ENCODE peak calls at places on chromosomes 7 and 10, in six cellular contexts. Y is testis, N is hepatocyte, A is stomach, K is heart right ventricle, B is pancreas. U is an unnamed sample. For H3K9me3, the result is how much of the 10 kb centered on the place peaks cover.

GRCh38 chr10:80580811-80581468 is 43.2 kb downstream of the SH2D4B start:
- DNase-seq in Y (no peak), N (peak), B (no peak), K (no peak), A (no peak), U (no peak)

GRCh38 chr10:118957966-118958365 is 71.5 kb upstream of the NANOS1 start:
- DNase-seq in A (no peak), Y (peak), B (no peak), K (no peak), N (no peak), U (no peak)

GRCh38 chr10:23438547-23439451 is at the start of gene OTUD1:
- DNase-seq in Y (peak), B (peak), K (peak), N (peak), A (peak), U (peak)

GRCh38 chr7:139121-139520 is 53.2 kb upstream of the FAM20C start:
- DNase-seq in A (no peak), K (no peak), B (no peak), N (no peak), Y (no peak), U (peak)

GRCh38 chr10:11684717-11685645 is 57.2 kb upstream of the ECHDC3 start:
- DNase-seq in K (peak), A (peak), B (peak), N (peak), Y (peak), U (peak)

GRCh38 chr10:111767661-111768060 is 415.9 kb downstream of the GPAM start:
- DNase-seq in K (no peak), B (no peak), Y (no peak), A (no peak), N (no peak), U (no peak)

GRCh38 chr7:2873146-2873545 is 29.0 kb upstream of the GNA12 start:
- DNase-seq in B (no peak), N (no peak), Y (no peak), K (no peak), A (no peak), U (no peak)

GRCh38 chr7:71752171-71752935 is 620.4 kb downstream of the GALNT17 start:
- DNase-seq in B (peak), N (peak), A (peak), Y (peak), K (peak), U (peak)

GRCh38 chr7:128911441-128912031 is 1.0 kb upstream of the KCP start:
- DNase-seq in B (peak), N (peak), K (peak), A (peak), Y (no peak), U (peak)

GRCh38 chr7:39624935-39625694 is 1.7 kb downstream of the RALA start:
- DNase-seq in B (no peak), A (no peak), K (no peak), N (no peak), Y (no peak), U (no peak)

GRCh38 chr7:112414855-112415490 is 35.3 kb upstream of the IFRD1 start:
- DNase-seq in N (peak), B (no peak), K (no peak), Y (no peak), A (no peak), U (no peak)

GRCh38 chr7:154576604-154577003 is 426.3 kb downstream of the PAXIP1 start:
- DNase-seq in Y (no peak), K (no peak), N (no peak), A (no peak), B (no peak), U (no peak)

GRCh38 chr7:140219672-140220520 is 43.1 kb upstream of the KDM7A start:
- DNase-seq in B (no peak), K (no peak), Y (no peak), N (no peak), A (no peak), U (no peak)

GRCh38 chr10:33087142-33087541 is 129.1 kb upstream of the ITGB1 start:
- DNase-seq in A (no peak), Y (no peak), N (no peak), K (no peak), B (no peak), U (no peak)

GRCh38 chr10:14555806-14556205 is 218.9 kb downstream of the FAM107B start:
- DNase-seq in A (no peak), Y (no peak), K (no peak), N (no peak), B (no peak), U (no peak)

GRCh38 chr10:93071674-93072224 is 1.9 kb upstream of the CYP26A1 start:
- DNase-seq in B (no peak), K (no peak), Y (no peak), A (no peak), N (peak), U (peak)

GRCh38 chr7:42077276-42078135 is 159.5 kb downstream of the GLI3 start:
- DNase-seq in B (no peak), Y (no peak), K (no peak), N (no peak), A (no peak), U (no peak)

GRCh38 chr7:22417841-22418240 is 60.9 kb upstream of the RAPGEF5 start:
- DNase-seq in N (no peak), Y (no peak), A (no peak), B (no peak), K (no peak), U (no peak)

GRCh38 chr10:110568055-110568735 is 700 bp downstream of the SMC3 start:
- DNase-seq in K (no peak), B (peak), N (peak), Y (peak), A (peak), U (no peak)

GRCh38 chr7:102978280-102978679 is 65.5 kb downstream of the LRRC17 start:
- DNase-seq in A (peak), K (no peak), Y (peak), N (peak), B (no peak), U (peak)

GRCh38 chr10:3100093-3100792 is 32.9 kb downstream of the PFKP start:
- DNase-seq in B (no peak), K (no peak), N (no peak), Y (no peak), A (no peak), U (no peak)

GRCh38 chr10:34638405-34639054 is 176.6 kb downstream of the PARD3 start:
- DNase-seq in K (peak), N (peak), A (peak), Y (peak), B (peak), U (peak)

GRCh38 chr10:98425511-98426352 is 10.8 kb upstream of the PYROXD2 start:
- DNase-seq in A (peak), B (no peak), Y (peak), N (peak), K (no peak), U (peak)

GRCh38 chr10:132021504-132022143 is 39.9 kb upstream of the BNIP3 start:
- DNase-seq in B (no peak), A (no peak), N (no peak), K (no peak), Y (no peak), U (no peak)

GRCh38 chr7:129017933-129018538 is 36.9 kb downstream of the TNPO3 start:
- DNase-seq in B (no peak), K (no peak), Y (no peak), A (no peak), N (no peak), U (no peak)

GRCh38 chr10:3397846-3398245 is 225.3 kb upstream of the PITRM1 start:
- DNase-seq in A (no peak), Y (no peak), K (no peak), N (no peak), B (no peak), U (no peak)

GRCh38 chr10:101394522-101395133 is 40.7 kb downstream of the BTRC start:
- DNase-seq in A (no peak), Y (no peak), B (no peak), N (peak), K (no peak), U (no peak)

GRCh38 chr10:119022846-119023552 is 6.5 kb upstream of the NANOS1 start:
- DNase-seq in A (no peak), B (no peak), N (no peak), Y (no peak), K (no peak), U (no peak)

DNA sequence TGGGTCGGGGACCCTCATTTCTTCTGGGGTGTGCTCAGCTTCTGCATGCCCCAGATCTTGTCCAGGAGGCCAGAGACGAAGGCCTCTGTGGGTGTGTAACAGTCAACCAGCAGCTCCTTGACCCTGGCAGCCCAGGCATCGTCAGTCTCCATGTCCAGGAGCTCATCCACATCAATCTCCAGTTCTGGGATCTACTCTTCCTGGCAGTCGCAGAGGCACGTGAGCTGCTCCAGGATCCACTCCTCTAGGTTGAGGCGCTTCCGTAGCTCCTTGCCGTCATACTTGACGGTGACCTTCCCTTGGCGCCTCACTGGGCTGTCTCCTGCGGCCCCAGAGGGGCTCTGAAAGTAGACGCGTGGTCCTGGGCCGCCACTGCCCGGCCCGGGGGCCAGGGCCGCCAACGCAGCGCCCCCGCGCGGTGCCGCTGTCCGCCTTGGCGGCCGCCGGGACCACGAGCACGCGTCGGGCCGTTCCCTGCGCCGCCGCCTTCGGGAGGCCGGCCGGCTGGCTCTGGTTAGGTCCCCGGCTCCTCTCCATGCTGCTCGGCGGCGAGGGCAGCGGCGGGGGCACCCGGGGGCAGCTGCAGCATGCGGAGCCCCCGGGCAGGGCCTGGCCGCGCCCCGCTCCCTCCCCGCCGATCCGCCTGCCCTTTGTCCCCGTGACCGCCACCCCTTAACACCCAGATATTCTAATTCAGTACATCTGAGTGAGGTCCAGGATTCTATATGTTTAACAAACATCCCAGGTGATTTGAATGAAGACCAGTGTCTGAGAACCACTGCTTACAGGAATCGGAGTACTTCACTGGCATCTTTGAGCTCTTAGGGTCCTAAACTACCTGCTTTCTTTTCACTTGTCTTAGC is 170.5 kb downstream of the SEPTIN7 start:
- DNase-seq in N (no peak), B (no peak), K (no peak), A (no peak), Y (no peak), U (peak)
- H3K4me3 ChIP-seq in N (no peak), B (no peak), K (peak), A (peak), Y (peak), U (peak)

DNA sequence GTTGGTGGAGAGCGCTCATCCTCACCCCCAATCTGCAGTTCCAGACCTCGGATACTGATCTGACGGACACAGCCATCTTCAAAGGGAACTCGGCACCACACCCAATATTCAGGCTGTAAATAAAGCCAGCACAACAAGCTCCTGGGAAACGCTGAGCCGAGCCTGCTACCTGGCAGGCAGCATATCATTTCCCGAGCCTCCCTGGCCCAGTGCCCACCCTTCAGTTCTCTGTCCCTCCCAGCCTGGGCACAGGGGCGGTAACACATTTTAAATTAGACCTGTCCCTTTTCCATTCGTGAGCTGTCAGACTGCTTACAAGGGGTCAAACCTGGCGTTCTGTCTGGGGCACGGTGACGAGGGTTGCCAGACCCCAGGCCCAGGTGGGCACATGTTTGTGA is 250.5 kb downstream of the ARHGAP12 start:
- DNase-seq in B (no peak), Y (no peak), A (no peak), N (no peak), K (no peak), U (peak)
- H3K9me3 ChIP-seq in B (under half), Y (under half), A (under half), N (under half), K (under half), U (under half)

GRCh38 chr7:151014950-151015349 is 9.3 kb downstream of the ATG9B start:
- DNase-seq in K (no peak), B (no peak), A (no peak), Y (no peak), N (no peak), U (no peak)

GRCh38 chr7:151013728-151014497 is 10.4 kb downstream of the ATG9B start:
- DNase-seq in N (peak), A (peak), K (peak), Y (peak), B (peak), U (peak)

GRCh38 chr7:151012031-151012692 is 12.1 kb downstream of the ATG9B start:
- DNase-seq in B (no peak), Y (no peak), N (peak), A (no peak), K (no peak), U (no peak)

GRCh38 chr7:151012921-151013347 is 11.4 kb downstream of the ATG9B start:
- DNase-seq in Y (peak), B (no peak), N (peak), K (no peak), A (no peak), U (no peak)

GRCh38 chr7:151013356-151013727 is 11.0 kb downstream of the ATG9B start:
- DNase-seq in A (no peak), Y (no peak), N (no peak), K (no peak), B (no peak), U (no peak)
- H3K4me3 ChIP-seq in A (peak), Y (peak), N (no peak), K (peak), B (no peak), U (no peak)

GRCh38 chr7:158030566-158030965 is 557.1 kb downstream of the PTPRN2 start:
- DNase-seq in N (no peak), Y (no peak), B (no peak), K (no peak), A (peak), U (no peak)

GRCh38 chr7:158030071-158030470 is 557.6 kb downstream of the PTPRN2 start:
- DNase-seq in N (no peak), K (no peak), Y (no peak), B (no peak), A (no peak), U (no peak)

GRCh38 chr7:158028971-158029370 is 558.7 kb downstream of the PTPRN2 start:
- DNase-seq in N (no peak), K (no peak), Y (no peak), A (peak), B (no peak), U (no peak)

GRCh38 chr7:158028290-158028941 is 559.2 kb downstream of the PTPRN2 start:
- DNase-seq in B (peak), A (peak), N (peak), K (no peak), Y (no peak), U (no peak)

GRCh38 chr7:158029431-158029938 is 558.1 kb downstream of the PTPRN2 start:
- DNase-seq in A (peak), Y (no peak), K (no peak), B (no peak), N (no peak), U (no peak)
- H3K9me3 ChIP-seq in A (under half), Y (under half), K (under half), B (under half), N (under half), U (under half)

GRCh38 chr7:101174322-101174854 is 5.7 kb downstream of the NAT16 start:
- DNase-seq in Y (no peak), A (no peak), B (no peak), K (no peak), N (no peak), U (no peak)
- H3K4me3 ChIP-seq in Y (peak), A (no peak), B (no peak), K (no peak), N (no peak), U (no peak)

GRCh38 chr7:56479136-56479535 is 362.9 kb upstream of the NUPR2 start:
- DNase-seq in K (no peak), A (no peak), B (no peak), N (no peak), Y (no peak), U (no peak)

GRCh38 chr7:56479748-56480147 is 363.5 kb upstream of the NUPR2 start:
- DNase-seq in A (no peak), K (no peak), N (no peak), Y (no peak), B (no peak), U (no peak)

GRCh38 chr7:56483153-56483552 is 366.9 kb upstream of the NUPR2 start:
- DNase-seq in Y (peak), N (no peak), K (no peak), B (no peak), A (no peak), U (no peak)

DNA sequence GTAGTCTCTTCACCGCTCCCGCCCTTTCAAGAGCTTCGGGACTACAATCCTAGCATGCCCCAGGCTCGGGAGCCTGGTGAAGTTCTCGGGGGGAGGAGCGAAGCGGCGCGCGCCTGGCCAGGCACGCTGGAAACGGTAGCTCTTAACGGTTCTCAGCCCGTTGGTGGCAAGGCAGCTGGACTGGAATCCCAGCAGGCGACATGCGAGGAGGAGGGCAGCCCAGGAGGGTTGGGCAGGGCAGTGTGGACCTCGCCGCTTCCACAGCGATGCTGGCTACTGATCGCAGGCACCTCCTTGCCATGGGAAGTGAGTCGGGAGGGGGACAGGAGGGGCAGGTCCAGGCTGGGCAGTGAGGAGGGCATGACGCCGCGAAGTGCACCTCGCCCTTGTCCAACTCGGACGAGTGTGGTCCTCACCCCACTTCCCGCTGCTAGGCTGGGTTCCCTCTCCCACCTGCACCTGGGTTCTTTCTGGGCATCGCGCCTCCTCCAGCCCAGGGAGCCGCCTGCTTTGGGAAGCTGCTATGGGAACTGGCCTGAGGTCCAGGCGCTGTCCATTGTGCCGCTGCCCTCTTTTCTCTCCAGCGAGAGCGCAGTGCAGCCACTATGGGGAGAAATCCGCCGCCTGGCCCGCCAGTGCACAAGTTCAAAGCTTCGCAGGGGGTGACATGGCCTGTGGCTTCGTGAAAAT is 367.8 kb upstream of the NUPR2 start:
- DNase-seq in Y (no peak), A (no peak), N (no peak), K (no peak), B (no peak), U (no peak)
- H3K9me3 ChIP-seq in Y (under half), A (half or more), N (under half), K (under half), B (under half), U (under half)